ENCODE peak calls at places on chromosome 1, in ten cellular contexts. W is dermis blood vessel endothelial cell; N is fibroblast of pulmonary artery; E is smooth muscle cell of the brain vasculature; P is right atrium auricular region; S is RPMI8226; B is stimulated activated CD8-positive, alpha-beta memory T cell treated with anti-CD3 and anti-CD28 coated beads, Interleukin-7, amount 100 ng/mL, for 1 hour; M is stimulated activated CD4-positive, alpha-beta T cell treated with anti-CD3 and anti-CD28 coated beads, TNF-alpha, amount 100 ng/mL, for 24 hours; V is GM12891; K is hippocampal formation. A is an unnamed sample.

GRCh38 chr1:116179398-116179797 is 68.2 kb downstream of the MAB21L3 start:
- DNase-seq in W (no peak), N (no peak), E (no peak), P (no peak), S (no peak), B (no peak), M (no peak), V (no peak), K (no peak), A (no peak)

GRCh38 chr1:203146537-203146936 is 19.0 kb downstream of the ADORA1 start:
- DNase-seq in W (no peak), N (no peak), E (no peak), P (no peak), S (no peak), B (no peak), M (no peak), V (no peak), K (no peak), A (no peak)

GRCh38 chr1:98962156-98962555 is 42.5 kb downstream of the PLPPR5 start:
- DNase-seq in W (no peak), N (peak), E (no peak), P (no peak), S (no peak), B (no peak), M (no peak), V (no peak), K (no peak), A (no peak)

GRCh38 chr1:62530516-62531154 is 66.7 kb upstream of the ANGPTL3 start:
- DNase-seq in W (peak), N (peak), E (peak), P (no peak), S (peak), B (no peak), M (no peak), V (no peak), K (peak), A (peak)

GRCh38 chr1:181075727-181076350 is 12.7 kb upstream of the IER5 start:
- DNase-seq in W (no peak), N (no peak), E (no peak), P (no peak), S (no peak), B (no peak), M (no peak), V (no peak), K (no peak), A (no peak)

GRCh38 chr1:213273546-213273945 is 222.5 kb downstream of the RPS6KC1 start:
- DNase-seq in W (no peak), N (no peak), E (no peak), P (no peak), S (no peak), B (no peak), M (no peak), V (no peak), K (no peak), A (no peak)

GRCh38 chr1:200118779-200119505 is 91.4 kb downstream of the NR5A2 start:
- DNase-seq in W (no peak), N (no peak), E (no peak), P (no peak), S (peak), B (no peak), M (no peak), V (no peak), K (no peak), A (no peak)

GRCh38 chr1:207398986-207399385 is 55.1 kb upstream of the CR2 start:
- DNase-seq in W (no peak), N (no peak), E (no peak), P (no peak), S (no peak), B (no peak), M (no peak), V (no peak), K (peak), A (no peak)

GRCh38 chr1:167625040-167625823 is 4.8 kb upstream of the RCSD1 start:
- DNase-seq in W (no peak), N (no peak), E (no peak), P (no peak), S (no peak), B (no peak), M (no peak), V (no peak), K (no peak), A (no peak)

GRCh38 chr1:57272601-57273000 is 151.3 kb downstream of the DAB1 start:
- DNase-seq in W (no peak), N (no peak), E (no peak), P (no peak), S (no peak), B (no peak), M (no peak), V (no peak), K (no peak), A (no peak)

GRCh38 chr1:245448858-245449534 is 294.2 kb downstream of the KIF26B start:
- DNase-seq in W (no peak), N (peak), E (no peak), P (no peak), S (no peak), B (no peak), M (no peak), V (no peak), K (no peak), A (no peak)

GRCh38 chr1:64864018-64864945 is 102.1 kb downstream of the JAK1 start:
- DNase-seq in W (peak), N (peak), E (no peak), P (peak), S (peak), B (peak), M (no peak), V (peak), K (no peak), A (peak)

GRCh38 chr1:101438359-101438758 is 201.5 kb downstream of the S1PR1 start:
- DNase-seq in W (peak), N (peak), E (no peak), P (no peak), S (peak), B (no peak), M (no peak), V (no peak), K (no peak), A (peak)

GRCh38 chr1:178038372-178038771 is 55.5 kb upstream of the RASAL2 start:
- DNase-seq in W (no peak), N (no peak), E (no peak), P (no peak), S (no peak), B (no peak), M (no peak), V (no peak), K (no peak), A (no peak)

GRCh38 chr1:67980028-67980427 is 70.4 kb downstream of the DIRAS3 start:
- DNase-seq in W (no peak), N (peak), E (no peak), P (no peak), S (no peak), B (no peak), M (no peak), V (no peak), K (no peak), A (no peak)

GRCh38 chr1:173043253-173043652 is 7.5 kb downstream of the TNFSF18 start:
- DNase-seq in W (peak), N (peak), E (peak), P (no peak), S (no peak), B (no peak), M (no peak), V (no peak), K (no peak), A (peak)

GRCh38 chr1:94526152-94526551 is 15.4 kb downstream of the F3 start:
- DNase-seq in W (no peak), N (no peak), E (no peak), P (no peak), S (no peak), B (no peak), M (no peak), V (no peak), K (no peak), A (no peak)

GRCh38 chr1:231079166-231079565 is 39.1 kb upstream of the FAM89A start:
- DNase-seq in W (no peak), N (no peak), E (no peak), P (no peak), S (no peak), B (no peak), M (no peak), V (no peak), K (no peak), A (no peak)

GRCh38 chr1:31752258-31752657 is 11.9 kb downstream of the ADGRB2 start:
- DNase-seq in W (no peak), N (no peak), E (no peak), P (no peak), S (no peak), B (no peak), M (no peak), V (no peak), K (no peak), A (no peak)

GRCh38 chr1:234188454-234188792 is 184.8 kb upstream of the COA6 start:
- DNase-seq in W (peak), N (no peak), E (no peak), P (no peak), S (no peak), B (no peak), M (no peak), V (no peak), K (no peak), A (peak)